ENCODE peak calls at places on chromosomes 13 and 19, in six cellular contexts. T is HFF-Myc, J is GM23338, F is upper lobe of left lung, E is WTC11, I is fibroblast of lung. W is an unnamed sample.

GRCh38 chr13:98507060-98507797 is 69.7 kb downstream of the STK24 start:
- DNase-seq in F (peak; percentile 48), J (peak; percentile 67), T (no peak), I (peak; percentile 45), E (peak; percentile 64), W (no peak)

GRCh38 chr19:38417544-38418506 is 8.2 kb downstream of the RASGRP4 start:
- DNase-seq in F (peak; percentile 93), E (peak; percentile 93), I (peak; percentile 11), J (peak; percentile 92), T (no peak), W (no peak)

GRCh38 chr13:91286317-91286716 is 61.2 kb upstream of the MIR17HG start:
- DNase-seq in T (no peak), E (no peak), I (no peak), J (no peak), F (no peak), W (no peak)

GRCh38 chr19:41919948-41920712 is 8.1 kb downstream of the ERFL start:
- DNase-seq in I (no peak), T (no peak), J (no peak), F (no peak), E (no peak), W (no peak)

GRCh38 chr13:73467103-73467502 is 408.3 kb downstream of the KLF5 start:
- DNase-seq in F (no peak), T (no peak), J (no peak), I (no peak), E (no peak), W (no peak)

GRCh38 chr19:12797141-12797587 is 4.4 kb downstream of the PRDX2 start:
- DNase-seq in T (no peak), I (no peak), F (no peak), J (no peak), E (no peak), W (no peak)

GRCh38 chr19:44819246-44819832 is 10.4 kb downstream of the BCAM start:
- DNase-seq in T (no peak), I (no peak), J (no peak), F (no peak), E (no peak), W (no peak)

GRCh38 chr19:7544626-7545025 is 9.1 kb downstream of the PNPLA6 start:
- DNase-seq in F (no peak), J (no peak), I (no peak), T (no peak), E (no peak), W (no peak)

GRCh38 chr13:102948006-102948405 is 102.2 kb downstream of the ERCC5 start:
- DNase-seq in T (no peak), J (no peak), E (no peak), I (peak; percentile 19), F (no peak), W (no peak)

GRCh38 chr13:24264976-24265375 is 44.4 kb upstream of the C1QTNF9 start:
- DNase-seq in F (no peak), I (no peak), E (no peak), T (no peak), J (no peak), W (no peak)

GRCh38 chr19:34649886-34650543 is 26.9 kb downstream of the SCGB2B2 start:
- DNase-seq in I (no peak), E (no peak), F (no peak), J (no peak), T (no peak), W (no peak)

GRCh38 chr19:51712461-51713081 is 11.2 kb downstream of the HAS1 start:
- DNase-seq in E (peak; percentile 66), T (no peak), J (peak; percentile 87), I (peak; percentile 27), F (no peak), W (no peak)
- TF ChIP-seq CTCF in E (peak; percentile 60), T (peak; percentile 49), J (peak; percentile 59), I (peak; percentile 34), F (peak; percentile 45), W (no peak)

DNA sequence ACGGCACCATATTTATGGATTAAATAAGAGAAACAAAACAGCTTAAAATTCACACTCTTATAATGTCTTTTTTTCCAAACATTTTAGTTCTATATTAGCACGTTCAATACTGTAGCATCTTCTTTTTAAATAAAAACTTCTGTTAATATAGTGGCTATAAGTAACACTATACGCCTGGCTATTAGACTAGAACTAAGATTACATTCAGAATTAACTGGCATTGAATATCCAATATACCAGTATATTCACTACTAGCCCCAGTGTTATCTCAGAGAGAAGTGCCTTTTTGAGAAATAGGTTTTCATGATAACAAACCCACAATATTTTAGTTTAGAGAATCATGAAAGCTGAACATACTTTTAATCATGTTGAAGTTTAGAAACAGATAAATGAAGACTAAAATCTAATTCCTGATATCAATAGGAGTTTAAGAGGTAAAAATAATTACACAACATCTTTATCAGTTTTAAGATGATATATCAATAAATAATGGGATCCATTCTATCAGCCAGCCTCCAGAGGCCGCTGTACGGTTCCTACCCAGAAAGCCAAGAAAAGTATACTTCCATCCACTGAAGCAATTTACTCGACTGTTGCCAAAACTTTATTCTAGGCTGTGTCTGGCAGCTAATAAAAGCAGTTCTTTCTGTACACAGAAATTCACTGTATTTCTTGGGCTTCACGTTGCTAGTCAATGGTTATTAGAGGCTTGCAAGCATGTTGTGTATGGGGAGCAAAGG is 1113.4 kb upstream of the MIR17HG start:
- DNase-seq in E (no peak), J (no peak), F (no peak), I (no peak), T (no peak), W (no peak)
- TF ChIP-seq CTCF in E (no peak), J (peak; percentile 31), F (no peak), I (no peak), T (no peak), W (no peak)

GRCh38 chr13:95552208-95552538 is 347 bp upstream of the CLDN10 start:
- DNase-seq in J (no peak), F (no peak), I (no peak), E (no peak), T (no peak), W (no peak)

GRCh38 chr13:95553271-95553588 is 710 bp downstream of the CLDN10 start:
- DNase-seq in J (peak; percentile 46), I (no peak), E (no peak), F (no peak), T (no peak), W (no peak)

GRCh38 chr13:95556981-95557380 is 4.5 kb downstream of the CLDN10 start:
- DNase-seq in J (no peak), E (no peak), F (no peak), T (no peak), I (no peak), W (no peak)

GRCh38 chr13:95553614-95554385 is 1.3 kb downstream of the CLDN10 start:
- DNase-seq in I (peak; percentile 24), T (no peak), E (peak; percentile 46), F (peak; percentile 20), J (peak; percentile 57), W (no peak)

GRCh38 chr13:95552539-95553270 is at the start of gene CLDN10:
- DNase-seq in J (peak; percentile 85), E (peak; percentile 86), T (no peak), F (peak; percentile 75), I (no peak), W (no peak)
- TF ChIP-seq CTCF in J (peak; percentile 51), E (peak; percentile 55), T (peak; percentile 17), F (no peak), I (no peak), W (no peak)

GRCh38 chr13:114095486-114095885 is 36.9 kb downstream of the RASA3 start:
- DNase-seq in I (no peak), F (no peak), E (no peak), T (no peak), J (no peak), W (peak; percentile 16)
- TF ChIP-seq CTCF in I (no peak), F (no peak), E (no peak), T (no peak), J (no peak), W (no peak)

DNA sequence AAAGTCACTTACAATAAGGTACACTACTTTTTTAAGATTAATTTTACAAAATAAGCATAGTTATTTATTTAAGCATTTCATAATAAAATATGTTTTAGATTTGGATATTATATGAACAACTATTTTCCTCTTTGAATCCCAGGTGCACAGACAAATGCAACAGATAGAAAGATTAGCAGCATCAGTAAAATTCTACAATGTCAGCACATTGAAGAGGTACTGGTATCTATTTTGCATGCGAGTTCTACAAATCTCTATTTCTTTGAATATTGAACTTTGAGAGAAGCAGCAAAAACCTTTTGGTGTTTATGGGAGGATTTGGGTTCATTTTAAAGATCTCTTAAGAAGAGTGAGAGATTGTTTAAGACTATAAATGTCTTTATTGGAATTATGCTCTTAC is 558.6 kb upstream of the KLHL1 start:
- DNase-seq in I (no peak), E (no peak), F (no peak), T (no peak), J (no peak), W (no peak)
- TF ChIP-seq CTCF in I (no peak), E (no peak), F (no peak), T (no peak), J (no peak), W (no peak)

GRCh38 chr19:3783660-3784584 is 2.3 kb downstream of the MATK start:
- DNase-seq in F (peak; percentile 83), J (peak; percentile 81), I (no peak), T (no peak), E (peak; percentile 75), W (no peak)
- TF ChIP-seq CTCF in F (peak; percentile 34), J (peak; percentile 63), I (peak; percentile 11), T (peak; percentile 24), E (peak; percentile 66), W (no peak)

DNA sequence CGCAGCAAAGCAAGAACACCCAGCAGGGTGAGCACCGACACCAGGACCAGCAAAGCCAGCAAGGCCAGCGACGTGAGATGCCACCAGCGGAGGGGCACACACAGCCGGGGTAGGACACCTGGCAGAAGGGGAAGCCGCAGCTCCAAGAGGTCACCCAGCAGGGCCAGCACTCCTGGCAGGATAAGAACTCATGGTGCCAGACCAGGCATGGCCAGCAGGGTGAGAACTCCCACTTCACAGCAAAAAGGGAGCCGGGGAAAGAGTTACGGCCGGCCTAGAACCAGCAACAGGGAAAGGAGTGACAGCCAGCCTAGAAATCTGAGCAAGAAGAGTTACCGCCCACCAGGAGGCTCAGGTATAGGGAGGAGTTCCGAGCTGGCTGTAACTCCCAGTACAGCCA is 486 bp downstream of the SRRM5 start:
- DNase-seq in F (no peak), E (no peak), T (no peak), I (no peak), J (no peak), W (no peak)
- TF ChIP-seq CTCF in F (no peak), E (no peak), T (no peak), I (no peak), J (no peak), W (no peak)

W was measured in omental fat pad.